ENCODE peak calls at places on chromosomes 13 and 19, in five cellular contexts. M is thoracic aorta, S is lung, A is AG04450, W is fibroblast of lung. D is an unnamed sample.

GRCh38 chr13:107020393-107020792 is 452.5 kb upstream of the ARGLU1 start:
- DNase-seq in W (no peak), A (no peak), M (no peak), S (no peak), D (no peak)

GRCh38 chr13:35165205-35165604 is 223.1 kb downstream of the NBEA start:
- DNase-seq in A (no peak), M (no peak), S (no peak), W (no peak), D (no peak)

GRCh38 chr19:35207391-35207871 is 21.1 kb downstream of the FAM187B start:
- DNase-seq in S (peak; percentile 15), A (no peak), M (no peak), W (no peak), D (no peak)

GRCh38 chr13:89061821-89062220 is 1390.7 kb downstream of the SLITRK5 start:
- DNase-seq in S (no peak), M (no peak), W (no peak), A (no peak), D (no peak)

GRCh38 chr19:28823338-28823961 is 389.5 kb downstream of the UQCRFS1 start:
- DNase-seq in S (no peak), W (no peak), A (no peak), M (no peak), D (no peak)

GRCh38 chr19:48544856-48545750 is 6.9 kb upstream of the SULT2B1 start:
- DNase-seq in A (no peak), S (no peak), W (no peak), M (no peak), D (no peak)

GRCh38 chr19:322616-323015 is 22.0 kb downstream of the MIER2 start:
- DNase-seq in M (no peak), W (no peak), S (no peak), A (no peak), D (no peak)

GRCh38 chr13:23714672-23715071 is 144.5 kb downstream of the TNFRSF19 start:
- DNase-seq in M (no peak), W (no peak), A (no peak), S (no peak), D (no peak)

GRCh38 chr13:30526612-30527217 is 61.0 kb upstream of the HMGB1 start:
- DNase-seq in M (no peak), S (no peak), A (no peak), W (peak; percentile 16), D (peak; percentile 6)

GRCh38 chr13:114112826-114113322 is 19.5 kb downstream of the RASA3 start:
- DNase-seq in W (no peak), S (no peak), A (no peak), M (no peak), D (no peak)

GRCh38 chr19:19405919-19406877 is 723 bp downstream of the GATAD2A start:
- DNase-seq in S (peak; percentile 38), M (no peak), A (no peak), W (peak; percentile 74), D (no peak)

GRCh38 chr13:23618341-23618740 is 48.1 kb downstream of the TNFRSF19 start:
- DNase-seq in M (no peak), W (peak; percentile 95), S (no peak), A (peak; percentile 85), D (peak; percentile 99)

GRCh38 chr19:7348587-7349230 is at the start of gene ARHGEF18:
- DNase-seq in A (no peak), M (no peak), S (peak; percentile 51), W (no peak), D (no peak)

GRCh38 chr19:34991542-34992333 is 8.4 kb upstream of the GRAMD1A start:
- DNase-seq in W (no peak), M (no peak), S (no peak), A (no peak), D (no peak)

GRCh38 chr19:15195987-15196682 is 4.7 kb downstream of the NOTCH3 start:
- DNase-seq in W (no peak), M (no peak), S (peak; percentile 86), A (no peak), D (peak; percentile 20)

GRCh38 chr13:52665325-52665724 is 12.7 kb downstream of the SUGT1 start:
- DNase-seq in M (no peak), S (no peak), W (peak; percentile 37), A (no peak), D (no peak)

GRCh38 chr13:105587786-105588185 is 947.7 kb downstream of the EFNB2 start:
- DNase-seq in S (no peak), M (no peak), A (no peak), W (no peak), D (peak; percentile 71)

GRCh38 chr19:34664168-34664567 is 12.8 kb downstream of the SCGB2B2 start:
- DNase-seq in S (no peak), W (no peak), A (no peak), M (no peak), D (no peak)

GRCh38 chr19:56831279-56831678 is 9.2 kb downstream of the PEG3 start:
- DNase-seq in M (no peak), A (no peak), S (no peak), W (no peak), D (no peak)

GRCh38 chr13:77031869-77032268 is 4.9 kb upstream of the FBXL3 start:
- DNase-seq in S (no peak), W (no peak), A (no peak), M (no peak), D (no peak)

GRCh38 chr19:52962394-52963228 is at the start of gene ZNF816:
- DNase-seq in S (peak; percentile 99), M (peak; percentile 94), A (peak; percentile 79), W (peak; percentile 92), D (peak; percentile 96)

GRCh38 chr19:6238643-6239281 is 41.0 kb downstream of the MLLT1 start:
- DNase-seq in W (peak; percentile 64), M (no peak), S (no peak), A (no peak), D (no peak)

GRCh38 chr13:106432636-106433035 is 102.8 kb downstream of the EFNB2 start:
- DNase-seq in S (no peak), A (no peak), W (peak; percentile 11), M (no peak), D (no peak)

GRCh38 chr13:71785361-71785760 is 81.6 kb downstream of the DACH1 start:
- DNase-seq in S (no peak), A (no peak), M (no peak), W (no peak), D (no peak)

GRCh38 chr19:5892772-5893275 is 10.8 kb downstream of the NDUFA11 start:
- DNase-seq in W (no peak), A (no peak), M (no peak), S (no peak), D (no peak)

GRCh38 chr19:13036366-13036976 is 41.2 kb downstream of the NFIX start:
- DNase-seq in W (no peak), S (peak; percentile 67), A (no peak), M (no peak), D (peak; percentile 56)

GRCh38 chr19:56125806-56126590 is 4.9 kb upstream of the ZNF787 start:
- DNase-seq in A (no peak), W (peak; percentile 47), M (no peak), S (no peak), D (no peak)

GRCh38 chr13:109333893-109334651 is 452.3 kb downstream of the IRS2 start:
- DNase-seq in M (no peak), W (no peak), S (no peak), A (no peak), D (no peak)

GRCh38 chr13:75196112-75196855 is 285.7 kb downstream of the TBC1D4 start:
- DNase-seq in S (no peak), W (peak; percentile 88), A (no peak), M (no peak), D (peak; percentile 73)

GRCh38 chr19:3233831-3234230 is 9.4 kb downstream of the CELF5 start:
- DNase-seq in A (no peak), S (no peak), M (no peak), W (no peak), D (no peak)

GRCh38 chr19:57321746-57322145 is 1.5 kb downstream of the ZNF543 start:
- DNase-seq in M (no peak), S (no peak), W (no peak), A (no peak), D (no peak)

GRCh38 chr13:21884299-21884878 is 213.5 kb downstream of the FGF9 start:
- DNase-seq in S (no peak), A (no peak), M (no peak), W (no peak), D (no peak)

GRCh38 chr19:918481-919156 is 1.5 kb downstream of the KISS1R start:
- DNase-seq in A (no peak), W (no peak), S (no peak), M (no peak), D (no peak)

GRCh38 chr13:114145722-114146121 is 13.3 kb upstream of the RASA3 start:
- DNase-seq in A (no peak), M (no peak), W (no peak), S (no peak), D (no peak)

GRCh38 chr13:79503069-79503468 is 22.1 kb downstream of the NDFIP2 start:
- DNase-seq in A (no peak), M (no peak), S (no peak), W (no peak), D (no peak)

GRCh38 chr13:79503473-79504017 is 22.6 kb downstream of the NDFIP2 start:
- DNase-seq in A (no peak), W (no peak), M (no peak), S (no peak), D (no peak)

GRCh38 chr13:79512950-79513349 is 32.0 kb downstream of the NDFIP2 start:
- DNase-seq in S (no peak), W (no peak), A (no peak), M (no peak), D (no peak)

DNA sequence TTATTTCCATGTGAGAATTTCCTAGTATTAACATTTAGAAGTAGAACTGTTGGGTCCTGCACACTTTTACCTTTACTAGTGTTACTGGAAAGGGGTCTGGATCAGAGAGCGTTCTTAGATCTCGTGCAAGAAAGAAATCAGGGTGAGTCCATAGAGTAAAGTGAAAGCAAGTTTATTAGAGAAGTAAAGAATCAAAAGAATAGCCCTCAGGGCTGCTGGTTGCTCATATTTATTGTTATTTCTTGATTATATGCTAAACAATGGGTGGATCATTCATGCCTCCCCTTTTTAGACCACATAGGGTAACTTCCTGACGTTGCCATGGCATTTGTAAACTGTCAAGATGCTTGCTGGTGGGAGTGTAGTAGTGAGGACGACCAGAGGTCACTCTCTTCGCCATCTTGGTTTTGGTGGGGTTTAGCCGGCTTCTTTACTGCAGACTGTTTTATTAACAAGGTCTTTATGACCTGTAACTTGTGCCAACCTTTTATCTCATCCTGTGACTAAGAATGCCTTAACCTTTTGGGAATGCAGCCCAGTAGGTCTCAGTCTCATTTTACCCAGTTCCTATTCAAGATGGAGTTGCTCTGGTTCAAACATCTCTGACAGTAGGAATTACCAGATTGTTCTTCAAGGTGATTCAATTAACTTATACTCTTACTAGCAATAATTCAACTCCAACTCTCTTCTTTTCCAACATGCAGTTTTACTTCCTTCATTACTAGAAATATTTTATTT is 27.4 kb downstream of the NDFIP2 start:
- DNase-seq in A (no peak), S (no peak), M (no peak), W (no peak), D (no peak)
- TF ChIP-seq CTCF in A (no peak), S (no peak), M (no peak), W (no peak), D (no peak)

GRCh38 chr13:33206945-33207615 is 78.5 kb downstream of the STARD13 start:
- DNase-seq in M (no peak), W (no peak), A (no peak), S (no peak), D (no peak)
- H3K27ac ChIP-seq in M (peak overlapping the region; percentile 76), W (peak overlapping the region; percentile 71), A (peak overlapping the region; percentile 79), S (peak overlapping the region; percentile 67), D (peak overlapping the region; percentile 94)

GRCh38 chr13:28409648-28410047 is 85.3 kb downstream of the FLT1 start:
- DNase-seq in W (no peak), S (no peak), A (no peak), M (no peak), D (no peak)
- TF ChIP-seq CTCF in W (no peak), S (no peak), A (no peak), M (no peak), D (no peak)

GRCh38 chr13:112624040-112624439 is 36.1 kb upstream of the TUBGCP3 start:
- DNase-seq in W (no peak), M (no peak), A (no peak), S (no peak), D (no peak)
- H3K27ac ChIP-seq in W (no peak overlapping the region), M (no peak overlapping the region), A (no peak overlapping the region), S (no peak overlapping the region), D (no peak overlapping the region)

D was measured in brain microvascular endothelial cell.